ENCODE peak calls at places on chromosome 19, in six cellular contexts. Q is H1, G is neuronal stem cell, U is H9, Y is IMR-90, F is mesenchymal stem cell. M is an unnamed sample.

GRCh38 chr19:30070198-30070969 is 128.3 kb downstream of the URI1 start:
- DNase-seq in Q (no peak), G (peak; percentile 72), U (peak; percentile 21), Y (no peak), F (no peak), M (no peak)

GRCh38 chr19:10339380-10339960 is at the start of gene ICAM3:
- DNase-seq in Q (no peak), G (no peak), U (peak; percentile 64), Y (no peak), F (no peak), M (no peak)

GRCh38 chr19:28468701-28469459 is 744.1 kb downstream of the UQCRFS1 start:
- DNase-seq in Q (no peak), G (no peak), U (peak; percentile 73), Y (no peak), F (peak; percentile 19), M (peak; percentile 39)

GRCh38 chr19:18940791-18941627 is at the start of gene HOMER3:
- DNase-seq in Q (no peak), G (peak; percentile 81), U (peak; percentile 54), Y (peak; percentile 39), F (peak; percentile 58), M (peak; percentile 53)

GRCh38 chr19:32682317-32682716 is 6.7 kb downstream of the RGS9BP start:
- DNase-seq in Q (no peak), G (no peak), U (no peak), Y (no peak), F (no peak), M (no peak)

GRCh38 chr19:3146677-3147100 is 10.9 kb downstream of the GNA15 start:
- DNase-seq in Q (no peak), G (no peak), U (peak; percentile 71), Y (no peak), F (no peak), M (peak; percentile 23)

GRCh38 chr19:45103625-45104319 is 10.8 kb downstream of the PPP1R37 start:
- DNase-seq in Q (no peak), G (peak; percentile 80), U (no peak), Y (no peak), F (no peak), M (peak; percentile 45)

GRCh38 chr19:4044927-4045557 is 21.7 kb downstream of the ZBTB7A start:
- DNase-seq in Q (no peak), G (no peak), U (no peak), Y (no peak), F (no peak), M (no peak)

GRCh38 chr19:18464646-18465045 is 26.7 kb upstream of the ISYNA1 start:
- DNase-seq in Q (no peak), G (no peak), U (no peak), Y (peak; percentile 97), F (peak; percentile 95), M (no peak)

GRCh38 chr19:40366697-40367561 is 18.4 kb downstream of the PLD3 start:
- DNase-seq in Q (peak; percentile 44), G (peak; percentile 58), U (peak; percentile 77), Y (peak; percentile 24), F (peak; percentile 87), M (peak; percentile 90)

GRCh38 chr19:7292950-7293794 is 1.0 kb downstream of the INSR start:
- DNase-seq in Q (no peak), G (no peak), U (peak; percentile 33), Y (no peak), F (no peak), M (peak; percentile 12)

GRCh38 chr19:27714857-27715256 is 1498.1 kb downstream of the UQCRFS1 start:
- DNase-seq in Q (no peak), G (no peak), U (no peak), Y (no peak), F (no peak), M (no peak)

GRCh38 chr19:6055013-6055795 is 55.1 kb downstream of the RFX2 start:
- DNase-seq in Q (no peak), G (no peak), U (no peak), Y (no peak), F (no peak), M (no peak)

GRCh38 chr19:56476671-56477428 is at the start of gene ZNF667:
- DNase-seq in Q (no peak), G (peak; percentile 14), U (no peak), Y (peak; percentile 59), F (peak; percentile 94), M (peak; percentile 52)

GRCh38 chr19:55647732-55648656 is at the start of gene CCDC106:
- DNase-seq in Q (no peak), G (peak; percentile 71), U (peak; percentile 86), Y (peak; percentile 68), F (peak; percentile 82), M (peak; percentile 87)

GRCh38 chr19:39497850-39498261 is 891 bp upstream of the DLL3 start:
- DNase-seq in Q (no peak), G (peak; percentile 60), U (peak; percentile 95), Y (peak; percentile 19), F (peak; percentile 59), M (peak; percentile 94)

GRCh38 chr19:55695511-55696290 is 20.7 kb downstream of the EPN1 start:
- DNase-seq in Q (no peak), G (no peak), U (no peak), Y (no peak), F (no peak), M (no peak)

GRCh38 chr19:4519172-4519496 is 848 bp upstream of the PLIN4 start:
- DNase-seq in Q (no peak), G (no peak), U (no peak), Y (no peak), F (no peak), M (no peak)

GRCh38 chr19:39858541-39858940 is 12.4 kb upstream of the FBL start:
- DNase-seq in Q (no peak), G (no peak), U (peak; percentile 91), Y (peak; percentile 63), F (no peak), M (peak; percentile 65)

GRCh38 chr19:40055832-40056504 is at the start of gene ZNF780B:
- DNase-seq in Q (peak; percentile 5), G (peak; percentile 15), U (peak; percentile 70), Y (peak; percentile 47), F (peak; percentile 69), M (peak; percentile 76)

GRCh38 chr19:22634450-22634827 is 315 bp downstream of the ZNF492 start:
- DNase-seq in Q (no peak), G (no peak), U (no peak), Y (no peak), F (no peak), M (no peak)

GRCh38 chr19:616732-617526 is 16.4 kb downstream of the POLRMT start:
- DNase-seq in Q (no peak), G (no peak), U (no peak), Y (no peak), F (no peak), M (no peak)

DNA sequence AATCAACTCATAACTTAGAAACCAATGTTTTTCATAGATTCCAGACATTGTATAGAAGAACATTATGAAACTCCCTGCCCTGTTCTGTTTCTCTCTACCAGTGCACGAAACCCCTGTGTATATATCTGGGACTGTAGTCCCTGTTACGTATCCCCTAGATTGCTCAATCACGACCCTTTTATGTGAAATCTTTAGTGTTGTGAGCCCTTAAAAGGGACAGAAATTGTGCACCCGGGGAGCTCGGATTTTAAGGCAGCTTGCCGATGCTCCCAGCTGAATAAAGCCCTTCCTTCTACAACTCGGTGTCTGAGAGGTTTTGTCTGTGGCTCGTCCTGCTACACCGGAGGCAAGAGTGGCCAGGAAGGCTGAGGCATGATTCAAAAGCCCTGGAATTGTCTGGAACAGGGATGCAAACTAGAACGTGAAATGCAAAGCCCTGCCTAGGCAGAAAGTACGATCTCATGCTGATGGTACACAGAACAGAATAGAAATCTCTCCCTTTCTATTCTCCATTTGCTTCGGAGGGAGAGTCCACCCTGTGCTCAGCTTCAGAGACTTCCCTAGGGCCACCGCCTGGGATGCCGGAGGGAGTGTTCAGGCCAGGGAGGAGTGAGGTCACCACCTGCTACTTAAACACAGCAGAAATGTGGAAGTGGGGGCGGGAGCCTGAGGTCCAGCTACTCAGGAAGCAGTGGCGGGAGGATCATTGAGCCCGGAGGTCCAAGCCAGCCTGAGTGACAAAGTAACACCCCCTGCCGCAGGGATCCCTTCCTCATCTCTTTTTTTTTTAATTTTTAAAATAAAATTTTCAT is 760 bp upstream of the ZNF888 start:
- DNase-seq in Q (no peak), G (no peak), U (peak; percentile 79), Y (no peak), F (peak; percentile 28), M (peak; percentile 83)
- H2BK15ac ChIP-seq in Q (no peak overlapping the region), G (no peak overlapping the region), U (no peak overlapping the region), Y (no peak overlapping the region), F (no peak overlapping the region), M (no peak overlapping the region)

GRCh38 chr19:12786950-12787349 is 4.3 kb upstream of the JUNB start:
- DNase-seq in Q (no peak), G (no peak), U (no peak), Y (no peak), F (no peak), M (no peak)
- H2BK15ac ChIP-seq in Q (peak overlapping the region; percentile 95), G (no peak overlapping the region), U (no peak overlapping the region), Y (peak overlapping the region; percentile 53), F (peak overlapping the region; percentile 95), M (no peak overlapping the region)

DNA sequence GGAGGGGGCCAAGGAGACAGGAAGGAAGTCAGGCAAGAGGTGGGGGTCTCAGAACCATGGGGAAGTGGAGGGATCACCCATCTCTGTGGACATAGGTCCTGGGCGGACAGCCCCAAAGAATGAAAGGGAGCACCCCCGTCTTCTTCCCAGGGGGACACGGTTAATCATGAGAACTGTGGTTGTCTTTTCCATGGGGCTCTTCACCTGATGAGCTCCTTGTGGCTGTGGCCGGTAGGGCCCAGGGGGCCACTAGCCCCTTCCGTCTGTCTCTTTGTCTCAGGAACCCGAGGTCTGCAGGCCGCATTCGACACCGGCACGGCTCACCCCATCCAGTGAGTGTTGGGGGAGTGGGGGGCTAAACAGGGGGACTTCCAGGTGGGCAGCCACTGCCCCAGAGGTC is 8.6 kb downstream of the PLPPR2 start:
- DNase-seq in Q (no peak), G (no peak), U (no peak), Y (no peak), F (no peak), M (no peak)
- H2BK15ac ChIP-seq in Q (no peak overlapping the region), G (no peak overlapping the region), U (no peak overlapping the region), Y (no peak overlapping the region), F (no peak overlapping the region), M (no peak overlapping the region)

DNA sequence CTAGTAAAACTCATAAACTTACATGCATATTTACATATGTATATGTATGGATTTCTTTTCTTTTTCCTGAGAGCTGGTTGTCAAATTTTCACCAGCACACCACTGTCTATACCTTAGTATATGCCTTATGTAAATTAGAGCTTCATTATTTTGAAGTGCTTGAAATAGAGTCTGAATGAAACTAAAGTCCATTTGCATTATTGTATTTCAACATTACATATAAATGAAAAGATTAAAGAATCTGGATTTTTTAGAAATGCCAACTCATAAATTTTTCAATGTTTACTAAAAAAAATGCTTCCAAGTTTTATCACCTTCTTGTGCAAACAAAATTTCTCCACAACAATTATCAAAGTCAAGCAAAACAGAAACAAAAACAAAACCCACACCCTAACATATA is 18.5 kb downstream of the MED26 start:
- DNase-seq in Q (no peak), G (no peak), U (no peak), Y (no peak), F (no peak), M (no peak)
- H2BK15ac ChIP-seq in Q (no peak overlapping the region), G (no peak overlapping the region), U (no peak overlapping the region), Y (no peak overlapping the region), F (no peak overlapping the region), M (no peak overlapping the region)